ENCODE peak calls at places on chromosomes 1 and 21, in four cellular contexts. One of them, this sample, is unnamed.
A peak's percentile ranks its signal among the peaks of the same experiment; 100 is the strongest.

GRCh38 chr1:5564578-5565257 is 427.5 kb downstream of the NPHP4 start:
- DNase-seq in brain microvascular endothelial cell: no peak
- DNase-seq in HuH-7.5: no peak
- DNase-seq in EH: no peak
- DNase-seq in this sample: no peak

GRCh38 chr1:244022301-244022700 is 28.8 kb upstream of the ZBTB18 start:
- DNase-seq in brain microvascular endothelial cell: no peak
- DNase-seq in HuH-7.5: no peak
- DNase-seq in EH: peak; percentile 84
- DNase-seq in this sample: no peak

GRCh38 chr1:51875291-51875772 is 3.2 kb downstream of the NRDC start:
- DNase-seq in brain microvascular endothelial cell: no peak
- DNase-seq in HuH-7.5: no peak
- DNase-seq in EH: no peak
- DNase-seq in this sample: no peak

GRCh38 chr1:223870617-223871574 is 25.1 kb upstream of the TP53BP2 start:
- DNase-seq in brain microvascular endothelial cell: no peak
- DNase-seq in HuH-7.5: no peak
- DNase-seq in EH: no peak
- DNase-seq in this sample: no peak

GRCh38 chr21:42079939-42080787 is 9.0 kb downstream of the UMODL1 start:
- DNase-seq in brain microvascular endothelial cell: peak; percentile 40
- DNase-seq in HuH-7.5: no peak
- DNase-seq in EH: peak; percentile 65
- DNase-seq in this sample: no peak

GRCh38 chr1:221035680-221036153 is 156.5 kb downstream of the HLX start:
- DNase-seq in brain microvascular endothelial cell: peak; percentile 45
- DNase-seq in HuH-7.5: no peak
- DNase-seq in EH: peak; percentile 83
- DNase-seq in this sample: no peak

GRCh38 chr1:178931843-178932551 is 61.1 kb upstream of the ANGPTL1 start:
- DNase-seq in brain microvascular endothelial cell: peak; percentile 55
- DNase-seq in HuH-7.5: no peak
- DNase-seq in EH: peak; percentile 63
- DNase-seq in this sample: no peak

GRCh38 chr1:173554541-173555250 is 48.2 kb downstream of the SLC9C2 start:
- DNase-seq in brain microvascular endothelial cell: no peak
- DNase-seq in HuH-7.5: no peak
- DNase-seq in EH: no peak
- DNase-seq in this sample: no peak

GRCh38 chr1:92424376-92424775 is 62.3 kb downstream of the GFI1 start:
- DNase-seq in brain microvascular endothelial cell: no peak
- DNase-seq in HuH-7.5: no peak
- DNase-seq in EH: no peak
- DNase-seq in this sample: no peak

GRCh38 chr1:113191579-113192076 is 118.6 kb downstream of the LRIG2 start:
- DNase-seq in brain microvascular endothelial cell: no peak
- DNase-seq in HuH-7.5: no peak
- DNase-seq in EH: no peak
- DNase-seq in this sample: no peak

GRCh38 chr1:232620356-232620841 is 9.5 kb downstream of the SIPA1L2 start:
- DNase-seq in brain microvascular endothelial cell: peak; percentile 52
- DNase-seq in HuH-7.5: no peak
- DNase-seq in EH: peak; percentile 60
- DNase-seq in this sample: no peak

GRCh38 chr1:164577291-164577690 is 18.3 kb downstream of the PBX1 start:
- DNase-seq in brain microvascular endothelial cell: peak; percentile 25
- DNase-seq in HuH-7.5: no peak
- DNase-seq in EH: peak; percentile 46
- DNase-seq in this sample: no peak

GRCh38 chr1:87402192-87403046 is 73.7 kb downstream of the LMO4 start:
- DNase-seq in brain microvascular endothelial cell: no peak
- DNase-seq in HuH-7.5: no peak
- DNase-seq in EH: peak; percentile 54
- DNase-seq in this sample: no peak

GRCh38 chr1:84782311-84782771 is 92.1 kb upstream of the SSX2IP start:
- DNase-seq in brain microvascular endothelial cell: peak; percentile 74
- DNase-seq in HuH-7.5: peak; percentile 51
- DNase-seq in EH: peak; percentile 41
- DNase-seq in this sample: peak; percentile 28

GRCh38 chr1:22039594-22040347 is 12.7 kb upstream of the CDC42 start:
- DNase-seq in brain microvascular endothelial cell: no peak
- DNase-seq in HuH-7.5: no peak
- DNase-seq in EH: peak; percentile 49
- DNase-seq in this sample: peak; percentile 95

This sample was measured in MM.1S.